ENCODE peak calls at places on chromosomes 7 and 10, in nine cellular contexts. S is HT-29; B is AG08395; X is GM13976; N is GM10248; D is hippocampal formation; E is HCT116; C is HFFc6; H is stimulated activated CD8-positive, alpha-beta memory T cell treated with anti-CD3 and anti-CD28 coated beads, Interleukin-2, amount 100 ng/mL, for 48 hours. A is an unnamed sample.
A peak's percentile ranks its signal among the peaks of the same experiment; 100 is the strongest.

GRCh38 chr7:117014673-117015133 is 61.4 kb downstream of the ST7 start:
- DNase-seq in B (peak; percentile 45), N (peak; percentile 51), X (no peak), H (no peak), C (no peak), S (peak; percentile 20), E (no peak), D (peak; percentile 10), A (no peak)

GRCh38 chr10:34299105-34299611 is 515.9 kb downstream of the PARD3 start:
- DNase-seq in S (no peak), D (peak; percentile 10), E (no peak), X (no peak), C (no peak), N (no peak), B (peak; percentile 27), H (no peak), A (no peak)

GRCh38 chr10:5396545-5396944 is 8.1 kb downstream of the TUBAL3 start:
- DNase-seq in E (no peak), D (peak; percentile 36), C (no peak), H (no peak), N (no peak), B (no peak), S (no peak), X (no peak), A (no peak)

GRCh38 chr7:14095233-14095950 is 105.9 kb upstream of the ETV1 start:
- DNase-seq in B (no peak), C (no peak), N (no peak), D (no peak), X (no peak), E (no peak), S (no peak), H (no peak), A (no peak)

GRCh38 chr7:51246258-51247245 is 70.1 kb downstream of the COBL start:
- DNase-seq in X (no peak), H (no peak), E (no peak), C (no peak), S (no peak), D (peak; percentile 70), B (no peak), N (no peak), A (no peak)

GRCh38 chr10:116606061-116606483 is 14.7 kb upstream of the PNLIPRP2 start:
- DNase-seq in X (no peak), D (no peak), S (no peak), C (no peak), E (no peak), H (no peak), N (no peak), B (no peak), A (no peak)

GRCh38 chr10:73819513-73820093 is 8.2 kb upstream of the NDST2 start:
- DNase-seq in H (no peak), E (no peak), C (no peak), N (no peak), D (no peak), B (no peak), S (peak; percentile 80), X (no peak), A (no peak)

GRCh38 chr10:114142018-114142417 is 32.0 kb downstream of the CCDC186 start:
- DNase-seq in S (no peak), B (no peak), D (no peak), C (no peak), H (no peak), X (no peak), E (no peak), N (no peak), A (no peak)

GRCh38 chr10:5896208-5896607 is 6.2 kb downstream of the FBH1 start:
- DNase-seq in E (no peak), N (no peak), B (no peak), S (no peak), H (no peak), D (no peak), C (no peak), X (no peak), A (no peak)

GRCh38 chr7:36575832-36576231 is 148.5 kb downstream of the AOAH start:
- DNase-seq in S (no peak), N (no peak), C (no peak), X (no peak), H (no peak), B (no peak), D (no peak), E (no peak), A (no peak)

GRCh38 chr10:14742815-14743214 is 31.9 kb downstream of the FAM107B start:
- DNase-seq in N (no peak), S (peak; percentile 2), X (peak; percentile 46), H (no peak), D (no peak), E (no peak), C (no peak), B (no peak), A (no peak)

GRCh38 chr7:40859076-40859475 is 724.3 kb downstream of the SUGCT start:
- DNase-seq in N (no peak), B (no peak), E (no peak), C (no peak), X (no peak), H (no peak), S (no peak), D (no peak), A (no peak)

GRCh38 chr10:9858816-9859215 is 1158.9 kb upstream of the CELF2 start:
- DNase-seq in X (no peak), E (no peak), B (peak; percentile 18), N (no peak), H (no peak), C (no peak), S (no peak), D (no peak), A (no peak)

GRCh38 chr10:69088801-69089501 is 1.0 kb downstream of the SRGN start:
- DNase-seq in H (no peak), C (peak; percentile 39), D (no peak), E (no peak), S (no peak), B (no peak), N (peak; percentile 46), X (peak; percentile 48), A (no peak)

GRCh38 chr7:149404830-149405229 is 56.0 kb downstream of the ZNF777 start:
- DNase-seq in S (no peak), H (no peak), C (no peak), B (no peak), X (no peak), N (no peak), D (no peak), E (no peak), A (no peak)

GRCh38 chr7:155427411-155428038 is 30.4 kb upstream of the EN2 start:
- DNase-seq in E (no peak), C (no peak), H (no peak), D (no peak), S (no peak), B (no peak), N (no peak), X (no peak), A (no peak)

GRCh38 chr10:103542764-103543616 is 49.5 kb downstream of the NEURL1 start:
- DNase-seq in B (peak; percentile 63), S (peak; percentile 45), H (no peak), X (peak; percentile 62), E (peak; percentile 46), D (no peak), C (peak; percentile 49), N (peak; percentile 50), A (peak; percentile 17)

GRCh38 chr10:78899996-78900714 is 168.6 kb upstream of the ZMIZ1 start:
- DNase-seq in X (no peak), S (no peak), N (no peak), C (no peak), D (no peak), B (no peak), E (no peak), H (no peak), A (no peak)

GRCh38 chr10:5492322-5492855 is 7.0 kb downstream of the CALML5 start:
- DNase-seq in C (no peak), B (no peak), N (no peak), E (no peak), D (no peak), H (no peak), S (no peak), X (no peak), A (no peak)

GRCh38 chr7:107584716-107585115 is 4.7 kb downstream of the BCAP29 start:
- DNase-seq in H (no peak), X (no peak), D (no peak), N (no peak), C (no peak), E (no peak), S (no peak), B (no peak), A (no peak)

GRCh38 chr10:43252785-43253341 is 14.0 kb downstream of the RASGEF1A start:
- DNase-seq in H (no peak), C (no peak), E (no peak), B (no peak), N (no peak), D (no peak), S (no peak), X (no peak), A (no peak)

GRCh38 chr10:127563718-127564553 is 14.8 kb downstream of the NPS start:
- DNase-seq in E (peak; percentile 24), D (no peak), N (peak; percentile 41), C (no peak), B (no peak), S (peak; percentile 18), X (peak; percentile 25), H (peak; percentile 31), A (no peak)

GRCh38 chr10:128140425-128140824 is 14.2 kb upstream of the MKI67 start:
- DNase-seq in X (no peak), D (no peak), S (no peak), E (no peak), N (no peak), B (no peak), H (no peak), C (no peak), A (no peak)

GRCh38 chr10:59830601-59831259 is 75.6 kb downstream of the CCDC6 start:
- DNase-seq in H (no peak), N (no peak), E (peak; percentile 34), S (peak; percentile 74), B (peak; percentile 74), C (peak; percentile 32), D (peak; percentile 8), X (no peak), A (peak; percentile 21)

GRCh38 chr10:52488606-52489485 is 174.8 kb downstream of the DKK1 start:
- DNase-seq in N (peak; percentile 15), D (no peak), X (peak; percentile 10), S (peak; percentile 75), H (no peak), B (peak; percentile 46), E (no peak), C (peak; percentile 60), A (peak; percentile 44)

GRCh38 chr7:85471312-85471711 is 284.5 kb upstream of the SEMA3D start:
- DNase-seq in X (no peak), C (no peak), N (no peak), S (no peak), E (no peak), D (no peak), B (no peak), H (no peak), A (no peak)

GRCh38 chr7:95886501-95887090 is 114.2 kb downstream of the DYNC1I1 start:
- DNase-seq in E (no peak), B (no peak), H (no peak), X (no peak), D (no peak), C (no peak), S (peak; percentile 46), N (no peak), A (no peak)

GRCh38 chr10:44990302-44990655 is 10.4 kb upstream of the ZNF22 start:
- DNase-seq in D (no peak), S (no peak), H (no peak), N (no peak), X (no peak), C (no peak), B (no peak), E (no peak), A (no peak)

GRCh38 chr10:103545771-103546281 is 52.3 kb downstream of the NEURL1 start:
- DNase-seq in S (no peak), N (peak; percentile 10), X (no peak), D (no peak), B (no peak), H (no peak), E (no peak), C (no peak), A (no peak)

GRCh38 chr7:54963155-54963554 is 55.7 kb upstream of the EGFR start:
- DNase-seq in N (no peak), C (no peak), H (no peak), S (no peak), E (no peak), X (no peak), D (no peak), B (no peak), A (no peak)

GRCh38 chr7:18117482-18117881 is 89.8 kb upstream of the PRPS1L1 start:
- DNase-seq in E (no peak), D (no peak), S (no peak), C (peak; percentile 30), B (no peak), X (no peak), H (no peak), N (no peak), A (no peak)

A was measured in GM04504.